ENCODE peak calls at places on chromosomes 6 and 20, in eight cellular contexts. One of them, this sample, is unnamed.

GRCh38 chr20:43843096-43843964 is 71.3 kb upstream of the TOX2 start:
- DNase-seq in heart left ventricle: no peak
- DNase-seq in AG04450: peak
- DNase-seq in keratinocyte: peak
- DNase-seq in endodermal cell: no peak
- DNase-seq in GM23338: no peak
- DNase-seq in upper lobe of right lung: no peak
- DNase-seq in heart right ventricle: no peak
- DNase-seq in this sample: peak

GRCh38 chr6:89972024-89972381 is 77.7 kb downstream of the GJA10 start:
- DNase-seq in heart left ventricle: peak
- DNase-seq in keratinocyte: no peak
- DNase-seq in upper lobe of right lung: no peak
- DNase-seq in GM23338: no peak
- DNase-seq in endodermal cell: no peak
- DNase-seq in heart right ventricle: no peak
- DNase-seq in AG04450: no peak
- DNase-seq in this sample: no peak

GRCh38 chr20:63957004-63957689 is 931 bp upstream of the UCKL1 start:
- DNase-seq in heart right ventricle: peak
- DNase-seq in AG04450: no peak
- DNase-seq in endodermal cell: peak
- DNase-seq in keratinocyte: no peak
- DNase-seq in heart left ventricle: no peak
- DNase-seq in upper lobe of right lung: no peak
- DNase-seq in GM23338: peak
- DNase-seq in this sample: peak

GRCh38 chr6:26351544-26351953 is 13.4 kb upstream of the BTN3A2 start:
- DNase-seq in GM23338: no peak
- DNase-seq in upper lobe of right lung: no peak
- DNase-seq in heart left ventricle: no peak
- DNase-seq in keratinocyte: peak
- DNase-seq in heart right ventricle: no peak
- DNase-seq in AG04450: peak
- DNase-seq in endodermal cell: no peak
- DNase-seq in this sample: peak

GRCh38 chr6:56664007-56664406 is 21.3 kb upstream of the DST start:
- DNase-seq in keratinocyte: no peak
- DNase-seq in endodermal cell: no peak
- DNase-seq in heart left ventricle: no peak
- DNase-seq in AG04450: no peak
- DNase-seq in heart right ventricle: no peak
- DNase-seq in upper lobe of right lung: no peak
- DNase-seq in GM23338: no peak
- DNase-seq in this sample: no peak

GRCh38 chr6:45477785-45478184 is 100.1 kb upstream of the SUPT3H start:
- DNase-seq in upper lobe of right lung: no peak
- DNase-seq in endodermal cell: no peak
- DNase-seq in heart left ventricle: no peak
- DNase-seq in keratinocyte: no peak
- DNase-seq in AG04450: no peak
- DNase-seq in GM23338: no peak
- DNase-seq in heart right ventricle: no peak
- DNase-seq in this sample: no peak

GRCh38 chr20:4767084-4767483 is 45.4 kb downstream of the PRND start:
- DNase-seq in keratinocyte: no peak
- DNase-seq in GM23338: no peak
- DNase-seq in heart right ventricle: no peak
- DNase-seq in AG04450: no peak
- DNase-seq in heart left ventricle: no peak
- DNase-seq in upper lobe of right lung: no peak
- DNase-seq in endodermal cell: no peak
- DNase-seq in this sample: no peak

GRCh38 chr20:8454137-8454712 is 322.2 kb downstream of the PLCB1 start:
- DNase-seq in upper lobe of right lung: no peak
- DNase-seq in heart left ventricle: no peak
- DNase-seq in keratinocyte: no peak
- DNase-seq in endodermal cell: peak
- DNase-seq in AG04450: peak
- DNase-seq in GM23338: peak
- DNase-seq in heart right ventricle: no peak
- DNase-seq in this sample: peak

GRCh38 chr20:33653218-33653899 is 8.8 kb upstream of the C20orf144 start:
- DNase-seq in heart right ventricle: no peak
- DNase-seq in heart left ventricle: no peak
- DNase-seq in GM23338: peak
- DNase-seq in keratinocyte: no peak
- DNase-seq in AG04450: no peak
- DNase-seq in endodermal cell: peak
- DNase-seq in upper lobe of right lung: peak
- DNase-seq in this sample: peak

GRCh38 chr6:5626727-5627426 is 365.6 kb downstream of the FARS2 start:
- DNase-seq in GM23338: no peak
- DNase-seq in keratinocyte: no peak
- DNase-seq in endodermal cell: no peak
- DNase-seq in AG04450: no peak
- DNase-seq in upper lobe of right lung: no peak
- DNase-seq in heart left ventricle: no peak
- DNase-seq in heart right ventricle: no peak
- DNase-seq in this sample: no peak

GRCh38 chr20:40323411-40323810 is 365.6 kb downstream of the MAFB start:
- DNase-seq in AG04450: no peak
- DNase-seq in endodermal cell: no peak
- DNase-seq in upper lobe of right lung: no peak
- DNase-seq in keratinocyte: no peak
- DNase-seq in heart right ventricle: no peak
- DNase-seq in GM23338: no peak
- DNase-seq in heart left ventricle: no peak
- DNase-seq in this sample: no peak

GRCh38 chr20:50221501-50222323 is 31.1 kb downstream of the CEBPB start:
- DNase-seq in heart right ventricle: no peak
- DNase-seq in upper lobe of right lung: no peak
- DNase-seq in AG04450: no peak
- DNase-seq in GM23338: no peak
- DNase-seq in keratinocyte: no peak
- DNase-seq in heart left ventricle: no peak
- DNase-seq in endodermal cell: no peak
- DNase-seq in this sample: peak

GRCh38 chr6:35391240-35391968 is 49.0 kb downstream of the PPARD start:
- DNase-seq in keratinocyte: peak
- DNase-seq in heart right ventricle: no peak
- DNase-seq in upper lobe of right lung: no peak
- DNase-seq in GM23338: no peak
- DNase-seq in AG04450: peak
- DNase-seq in endodermal cell: no peak
- DNase-seq in heart left ventricle: no peak
- DNase-seq in this sample: peak

GRCh38 chr20:6637160-6637579 is 130.3 kb upstream of the BMP2 start:
- DNase-seq in AG04450: no peak
- DNase-seq in heart left ventricle: no peak
- DNase-seq in upper lobe of right lung: no peak
- DNase-seq in endodermal cell: peak
- DNase-seq in keratinocyte: no peak
- DNase-seq in GM23338: peak
- DNase-seq in heart right ventricle: no peak
- DNase-seq in this sample: no peak

GRCh38 chr6:44660561-44661220 is 273.2 kb downstream of the CDC5L start:
- DNase-seq in GM23338: no peak
- DNase-seq in endodermal cell: no peak
- DNase-seq in heart left ventricle: no peak
- DNase-seq in keratinocyte: no peak
- DNase-seq in upper lobe of right lung: no peak
- DNase-seq in AG04450: no peak
- DNase-seq in heart right ventricle: no peak
- DNase-seq in this sample: peak

DNA sequence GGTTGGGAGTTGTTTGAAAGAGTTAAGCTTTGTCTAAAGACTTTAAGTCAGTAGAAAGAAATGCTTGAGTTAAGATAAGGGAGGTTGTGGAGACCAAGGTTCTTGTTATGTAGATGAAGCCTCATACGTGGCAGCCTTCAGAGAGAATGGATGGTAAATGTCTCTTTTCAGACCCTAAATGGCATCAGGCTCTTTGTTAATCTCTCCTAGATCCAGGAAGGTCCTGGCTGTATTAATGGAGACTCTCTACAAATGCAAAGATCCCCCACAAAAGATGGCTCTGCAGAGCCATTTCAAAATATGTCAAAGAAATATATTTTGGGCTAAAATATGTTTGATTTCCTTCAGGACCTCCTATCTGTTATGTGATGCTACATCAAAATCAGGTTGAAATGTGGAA is 161.6 kb downstream of the ADAT2 start:
- DNase-seq in GM23338: peak
- DNase-seq in endodermal cell: no peak
- DNase-seq in heart left ventricle: no peak
- DNase-seq in upper lobe of right lung: no peak
- DNase-seq in AG04450: no peak
- DNase-seq in heart right ventricle: no peak
- DNase-seq in keratinocyte: no peak
- DNase-seq in this sample: no peak
- H3K4me3 ChIP-seq in GM23338: no peak
- H3K4me3 ChIP-seq in endodermal cell: no peak
- H3K4me3 ChIP-seq in heart left ventricle: no peak
- H3K4me3 ChIP-seq in upper lobe of right lung: no peak
- H3K4me3 ChIP-seq in AG04450: no peak
- H3K4me3 ChIP-seq in heart right ventricle: no peak
- H3K4me3 ChIP-seq in keratinocyte: no peak
- H3K4me3 ChIP-seq in this sample: no peak

GRCh38 chr6:150600302-150601017 is 775 bp downstream of the PLEKHG1 start:
- DNase-seq in upper lobe of right lung: peak
- DNase-seq in endodermal cell: peak
- DNase-seq in AG04450: no peak
- DNase-seq in keratinocyte: peak
- DNase-seq in heart right ventricle: peak
- DNase-seq in heart left ventricle: peak
- DNase-seq in GM23338: peak
- DNase-seq in this sample: peak
- TF ChIP-seq CTCF in upper lobe of right lung: peak
- TF ChIP-seq CTCF in endodermal cell: peak
- TF ChIP-seq CTCF in AG04450: peak
- TF ChIP-seq CTCF in keratinocyte: peak
- TF ChIP-seq CTCF in heart right ventricle: peak
- TF ChIP-seq CTCF in heart left ventricle: peak
- TF ChIP-seq CTCF in GM23338: peak
- TF ChIP-seq CTCF in this sample: peak

GRCh38 chr6:138691595-138692057 is 81.9 kb upstream of the CCDC28A start:
- DNase-seq in endodermal cell: no peak
- DNase-seq in heart left ventricle: no peak
- DNase-seq in AG04450: peak
- DNase-seq in upper lobe of right lung: no peak
- DNase-seq in heart right ventricle: no peak
- DNase-seq in GM23338: peak
- DNase-seq in keratinocyte: no peak
- DNase-seq in this sample: peak
- H3K4me3 ChIP-seq in endodermal cell: peak
- H3K4me3 ChIP-seq in heart left ventricle: peak
- H3K4me3 ChIP-seq in AG04450: peak
- H3K4me3 ChIP-seq in upper lobe of right lung: peak
- H3K4me3 ChIP-seq in heart right ventricle: peak
- H3K4me3 ChIP-seq in GM23338: peak
- H3K4me3 ChIP-seq in keratinocyte: peak
- H3K4me3 ChIP-seq in this sample: peak

GRCh38 chr20:36830791-36831691 is 44.9 kb upstream of the TLDC2 start:
- DNase-seq in AG04450: no peak
- DNase-seq in heart right ventricle: peak
- DNase-seq in endodermal cell: no peak
- DNase-seq in heart left ventricle: peak
- DNase-seq in keratinocyte: no peak
- DNase-seq in GM23338: peak
- DNase-seq in upper lobe of right lung: no peak
- DNase-seq in this sample: peak
- TF ChIP-seq CTCF in AG04450: peak
- TF ChIP-seq CTCF in heart right ventricle: peak
- TF ChIP-seq CTCF in endodermal cell: peak
- TF ChIP-seq CTCF in heart left ventricle: peak
- TF ChIP-seq CTCF in keratinocyte: peak
- TF ChIP-seq CTCF in GM23338: peak
- TF ChIP-seq CTCF in upper lobe of right lung: peak
- TF ChIP-seq CTCF in this sample: peak

DNA sequence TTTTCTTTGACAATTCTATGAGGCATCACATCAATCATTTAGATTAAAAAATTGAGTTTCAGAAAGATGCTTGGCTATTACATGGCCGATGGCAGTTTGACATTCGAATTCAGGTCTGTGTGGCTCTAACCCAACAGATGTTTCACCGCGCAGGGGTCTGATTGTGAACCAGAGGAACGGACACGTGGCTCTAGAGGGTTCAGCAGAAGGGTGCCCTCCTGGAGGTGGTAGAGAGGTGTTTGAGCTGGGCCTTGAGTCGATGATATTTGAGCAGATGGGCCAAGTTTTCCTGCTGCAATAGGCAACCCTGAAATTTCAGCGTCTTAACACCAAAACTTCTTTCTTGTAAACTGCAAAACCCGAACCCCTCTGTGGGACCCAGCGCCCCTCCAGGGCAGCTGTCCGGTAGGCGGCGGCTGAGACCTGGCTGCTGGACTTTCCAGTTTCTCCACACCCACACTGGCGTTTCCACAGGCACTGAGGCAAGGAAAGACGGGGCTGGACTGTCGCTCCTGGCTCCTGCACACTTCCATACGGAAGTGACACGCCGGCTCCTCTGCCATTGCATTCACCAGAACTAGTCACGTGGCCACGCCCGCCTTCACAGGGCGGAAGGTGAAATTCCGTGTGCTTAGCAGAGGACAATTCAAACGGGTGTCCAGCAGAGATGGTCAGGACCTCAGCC is 11.3 kb upstream of the AFDN start:
- DNase-seq in heart right ventricle: no peak
- DNase-seq in AG04450: no peak
- DNase-seq in keratinocyte: no peak
- DNase-seq in endodermal cell: no peak
- DNase-seq in GM23338: no peak
- DNase-seq in heart left ventricle: no peak
- DNase-seq in upper lobe of right lung: peak
- DNase-seq in this sample: no peak
- H3K4me3 ChIP-seq in heart right ventricle: no peak
- H3K4me3 ChIP-seq in AG04450: peak
- H3K4me3 ChIP-seq in keratinocyte: no peak
- H3K4me3 ChIP-seq in endodermal cell: no peak
- H3K4me3 ChIP-seq in GM23338: no peak
- H3K4me3 ChIP-seq in heart left ventricle: no peak
- H3K4me3 ChIP-seq in upper lobe of right lung: no peak
- H3K4me3 ChIP-seq in this sample: no peak

This sample was measured in fibroblast of mammary gland.